ENCODE peak calls at places on chromosomes 4 and X, in six cellular contexts. C is brain microvascular endothelial cell, P is astrocyte of the spinal cord, O is AG09319, T is kidney epithelial cell, Y is AG04450. D is an unnamed sample.

GRCh38 chr4:28702571-28702970 is 1841.9 kb downstream of the STIM2 start:
- DNase-seq in P (peak), C (no peak), T (no peak), O (no peak), Y (no peak), D (no peak)

GRCh38 chr4:17605236-17605635 is 9.2 kb upstream of the MED28 start:
- DNase-seq in T (no peak), Y (no peak), C (no peak), O (no peak), P (no peak), D (no peak)

GRCh38 chrX:16312761-16313623 is 145.7 kb downstream of the MAGEB17 start:
- DNase-seq in C (no peak), Y (no peak), P (no peak), T (no peak), O (no peak), D (no peak)

GRCh38 chr4:73193155-73193554 is 65.4 kb downstream of the ANKRD17 start:
- DNase-seq in O (no peak), P (no peak), T (no peak), C (no peak), Y (no peak), D (no peak)

GRCh38 chr4:43560047-43560446 is 667.5 kb downstream of the GRXCR1 start:
- DNase-seq in T (no peak), C (no peak), P (no peak), O (no peak), Y (no peak), D (no peak)

GRCh38 chr4:98939892-98940298 is 11.0 kb upstream of the EIF4E start:
- DNase-seq in P (peak), C (peak), Y (peak), O (no peak), T (no peak), D (no peak)

GRCh38 chrX:38109042-38109904 is 102.9 kb downstream of the SYTL5 start:
- DNase-seq in O (no peak), T (no peak), C (no peak), Y (no peak), P (no peak), D (no peak)

GRCh38 chr4:77190053-77190452 is 33.0 kb downstream of the CCNG2 start:
- DNase-seq in T (peak), O (no peak), Y (no peak), C (peak), P (no peak), D (no peak)

GRCh38 chrX:45134303-45134702 is 66.4 kb downstream of the DIPK2B start:
- DNase-seq in P (no peak), Y (no peak), C (no peak), T (no peak), O (no peak), D (no peak)

GRCh38 chrX:74613350-74614192 is 853 bp downstream of the RLIM start:
- DNase-seq in T (no peak), O (no peak), P (peak), Y (no peak), C (peak), D (no peak)

GRCh38 chr4:168440442-168441264 is 39.6 kb downstream of the DDX60L start:
- DNase-seq in P (peak), T (peak), Y (no peak), C (peak), O (no peak), D (no peak)

GRCh38 chr4:139603576-139604387 is 47.8 kb upstream of the SETD7 start:
- DNase-seq in C (peak), T (peak), P (peak), Y (no peak), O (no peak), D (no peak)

GRCh38 chr4:143488684-143489083 is 24.8 kb upstream of the SMARCA5 start:
- DNase-seq in O (no peak), T (no peak), Y (no peak), P (no peak), C (no peak), D (no peak)

GRCh38 chr4:153409412-153409811 is 56.7 kb upstream of the TMEM131L start:
- DNase-seq in Y (peak), O (no peak), C (peak), P (peak), T (no peak), D (no peak)

GRCh38 chr4:176601156-176601555 is 191.6 kb downstream of the VEGFC start:
- DNase-seq in T (no peak), C (peak), Y (no peak), O (no peak), P (peak), D (no peak)

GRCh38 chr4:25343671-25344070 is 31.1 kb downstream of the ZCCHC4 start:
- DNase-seq in O (no peak), P (peak), Y (no peak), T (no peak), C (no peak), D (no peak)

GRCh38 chr4:13921805-13922204 is 294.3 kb upstream of the BOD1L1 start:
- DNase-seq in O (no peak), Y (no peak), C (no peak), T (no peak), P (peak), D (no peak)

GRCh38 chrX:101462892-101463291 is 22.4 kb upstream of the ARMCX4 start:
- DNase-seq in P (peak), O (no peak), T (no peak), C (peak), Y (no peak), D (no peak)

GRCh38 chrX:140815868-140816267 is 106.3 kb downstream of the LINC00632 start:
- DNase-seq in P (peak), Y (no peak), O (peak), T (no peak), C (peak), D (no peak)

GRCh38 chrX:1491851-1492349 is 39.2 kb upstream of the ASMTL start:
- DNase-seq in Y (no peak), C (peak), P (no peak), O (no peak), T (no peak), D (peak)

GRCh38 chrX:50333308-50333707 is 128.7 kb downstream of the CCNB3 start:
- DNase-seq in C (no peak), O (no peak), T (no peak), Y (no peak), P (no peak), D (no peak)

GRCh38 chrX:24391843-24392242 is 31.4 kb downstream of the SUPT20HL1 start:
- DNase-seq in C (no peak), O (no peak), P (no peak), T (no peak), Y (no peak), D (no peak)

GRCh38 chrX:33053001-33053400 is 158.3 kb downstream of the DMD start:
- DNase-seq in O (no peak), C (no peak), T (no peak), Y (no peak), P (no peak), D (no peak)

GRCh38 chr4:153809916-153810810 is 21.3 kb upstream of the SFRP2 start:
- DNase-seq in T (no peak), C (no peak), O (no peak), P (no peak), Y (no peak), D (no peak)

GRCh38 chr4:74410272-74410671 is 34.7 kb upstream of the AREG start:
- DNase-seq in C (no peak), Y (no peak), O (no peak), P (peak), T (no peak), D (no peak)

GRCh38 chrX:68694429-68695205 is 47.2 kb downstream of the STARD8 start:
- DNase-seq in Y (no peak), O (no peak), C (no peak), P (no peak), T (no peak), D (no peak)

GRCh38 chrX:100994352-100995281 is 25.1 kb downstream of the ARL13A start:
- DNase-seq in Y (no peak), P (peak), O (no peak), C (peak), T (peak), D (no peak)

GRCh38 chrX:44474410-44474809 is 68.2 kb downstream of the FUNDC1 start:
- DNase-seq in C (no peak), Y (no peak), T (no peak), O (no peak), P (no peak), D (no peak)

GRCh38 chr4:5828005-5828391 is 64.9 kb downstream of the CRMP1 start:
- DNase-seq in O (no peak), Y (no peak), C (no peak), T (no peak), P (no peak), D (no peak)

GRCh38 chrX:54923376-54923775 is 2.8 kb downstream of the TRO start:
- DNase-seq in Y (no peak), O (no peak), P (no peak), T (no peak), C (no peak), D (no peak)

GRCh38 chr4:8402181-8402597 is 38.3 kb downstream of the ACOX3 start:
- DNase-seq in C (no peak), T (no peak), P (no peak), Y (no peak), O (no peak), D (no peak)

GRCh38 chr4:1060646-1061371 is 49.4 kb downstream of the FGFRL1 start:
- DNase-seq in O (no peak), T (no peak), P (no peak), Y (no peak), C (no peak), D (peak)

GRCh38 chr4:4651811-4652609 is 110.2 kb upstream of the STX18 start:
- DNase-seq in C (no peak), O (no peak), Y (no peak), T (no peak), P (peak), D (no peak)

GRCh38 chr4:7759635-7760034 is 180.0 kb downstream of the AFAP1 start:
- DNase-seq in T (no peak), P (no peak), O (no peak), Y (no peak), C (no peak), D (no peak)

GRCh38 chr4:7811536-7812190 is 128.0 kb downstream of the AFAP1 start:
- DNase-seq in T (no peak), P (no peak), C (no peak), O (peak), Y (peak), D (no peak)

DNA sequence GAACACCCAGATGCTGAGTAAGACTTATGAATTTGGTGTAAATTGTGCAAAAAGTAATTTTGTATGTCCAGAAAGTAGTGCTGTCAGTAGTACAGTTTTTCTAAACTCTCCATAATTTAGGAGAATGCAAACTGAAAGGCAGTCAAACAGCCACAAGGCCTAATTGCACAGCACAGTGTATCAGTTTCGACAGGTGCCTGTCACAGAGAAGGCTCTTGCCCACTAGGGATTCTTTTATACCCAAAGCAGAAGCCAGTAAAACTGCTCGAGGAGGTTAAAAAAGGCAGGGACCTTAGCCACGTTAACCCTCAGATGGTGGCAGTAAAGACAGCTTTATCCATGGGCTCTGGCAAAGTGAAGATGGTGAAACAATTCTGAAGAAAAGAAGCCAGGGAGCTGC is 69.4 kb upstream of the GATB start:
- DNase-seq in O (no peak), C (no peak), T (no peak), P (no peak), Y (no peak), D (no peak)
- TF ChIP-seq CTCF in O (no peak), C (no peak), T (no peak), P (no peak), Y (no peak), D (no peak)

DNA sequence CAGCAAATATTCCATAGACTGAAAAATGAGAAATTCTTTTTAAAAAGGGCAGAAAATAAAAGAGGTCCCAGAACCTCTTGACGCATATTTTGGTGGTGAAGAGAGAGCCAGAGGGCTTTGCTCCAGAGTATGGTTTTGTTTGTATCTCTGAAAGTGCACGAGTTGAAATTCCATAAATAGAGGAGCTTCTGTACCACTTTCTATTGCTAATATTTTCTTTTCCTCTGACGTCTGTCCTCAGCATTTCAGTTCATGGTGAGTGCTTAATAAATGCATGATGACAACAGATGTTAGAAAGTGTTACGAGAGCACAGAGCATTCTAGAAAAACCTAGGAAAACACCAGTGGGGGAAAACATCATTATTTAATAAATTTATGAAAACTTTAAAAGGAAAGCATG is 145.6 kb downstream of the AMELX start:
- DNase-seq in O (no peak), T (no peak), P (peak), Y (no peak), C (peak), D (no peak)
- TF ChIP-seq CTCF in O (no peak), T (no peak), P (no peak), Y (no peak), C (no peak), D (no peak)

DNA sequence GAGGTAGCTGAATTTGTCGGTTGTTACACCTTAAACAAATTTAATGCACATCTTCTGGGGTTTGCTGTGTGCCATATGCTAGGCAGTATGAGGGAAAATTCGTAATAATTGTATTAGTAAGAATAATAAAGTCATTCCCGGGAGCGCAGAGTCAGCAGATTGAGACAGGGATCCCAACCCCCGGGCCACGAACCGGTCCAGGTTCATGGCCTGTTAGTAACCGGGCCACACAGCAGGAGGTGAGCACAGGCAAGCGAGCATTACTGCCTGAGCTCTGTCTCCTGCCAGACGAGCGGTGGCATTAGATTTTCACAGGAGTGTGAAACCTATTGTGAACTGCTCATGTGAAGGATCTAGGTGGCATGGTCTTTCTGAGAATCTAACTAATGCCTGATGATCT is 114.9 kb downstream of the PCDH7 start:
- DNase-seq in T (no peak), Y (no peak), P (no peak), C (no peak), O (no peak), D (no peak)
- TF ChIP-seq CTCF in T (no peak), Y (no peak), P (no peak), C (no peak), O (no peak), D (no peak)

GRCh38 chrX:98380556-98380955 is 1496.8 kb downstream of the RPA4 start:
- DNase-seq in Y (no peak), O (no peak), C (no peak), P (no peak), T (no peak), D (no peak)

GRCh38 chrX:98380106-98380505 is 1496.4 kb downstream of the RPA4 start:
- DNase-seq in T (no peak), P (no peak), O (no peak), Y (no peak), C (no peak), D (no peak)

GRCh38 chrX:98379134-98379533 is 1495.4 kb downstream of the RPA4 start:
- DNase-seq in O (no peak), T (no peak), C (no peak), Y (no peak), P (no peak), D (no peak)
- TF ChIP-seq CTCF in O (no peak), T (no peak), C (no peak), Y (no peak), P (no peak), D (no peak)

DNA sequence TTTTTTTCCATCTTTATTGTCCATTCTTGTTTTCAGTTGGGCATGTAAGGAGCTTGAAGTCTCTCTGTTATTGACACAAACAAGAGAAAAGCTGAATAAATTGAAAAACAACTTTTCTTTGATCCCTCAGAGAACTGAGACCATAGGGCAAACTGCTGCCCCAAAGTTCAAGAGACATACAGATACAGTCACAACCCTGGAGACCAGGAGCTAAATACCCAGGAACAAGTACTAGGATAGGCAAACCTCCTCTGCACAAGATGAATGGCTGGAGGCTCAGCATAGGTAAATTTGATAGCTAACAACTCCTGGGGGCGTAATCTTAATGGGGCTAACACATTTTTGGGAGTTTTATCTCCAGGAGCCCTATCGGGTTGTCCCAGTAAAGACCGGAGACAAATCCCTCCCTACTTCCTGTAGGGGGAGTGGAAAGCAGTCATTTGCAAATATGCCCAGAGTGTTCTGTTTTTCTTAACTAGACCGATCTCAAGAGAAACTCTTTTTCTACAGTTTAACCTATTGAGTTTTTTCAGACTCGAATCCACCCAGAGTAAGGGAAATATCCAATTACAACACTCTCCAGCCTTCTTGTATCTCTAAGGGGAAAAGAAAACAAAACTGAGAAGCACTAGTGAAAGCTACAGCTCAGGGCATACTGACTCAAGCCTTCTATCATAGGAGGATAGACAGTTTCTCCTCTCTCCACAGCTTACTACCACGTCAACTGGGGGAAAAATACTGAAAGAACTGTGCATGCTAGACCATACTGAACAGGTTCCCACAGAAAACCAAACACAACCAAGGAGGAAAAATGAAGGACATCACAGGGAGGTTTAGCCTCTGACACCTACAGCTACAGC is 23.1 kb downstream of the MAGEA8 start:
- DNase-seq in O (no peak), P (peak), Y (no peak), T (no peak), C (peak), D (no peak)
- TF ChIP-seq CTCF in O (peak), P (peak), Y (peak), T (peak), C (peak), D (no peak)

GRCh38 chrX:48813605-48814004 is 11.7 kb downstream of the HDAC6 start:
- DNase-seq in T (no peak), C (no peak), O (no peak), P (no peak), Y (no peak), D (no peak)

GRCh38 chrX:48815266-48815665 is 11.0 kb upstream of the ERAS start:
- DNase-seq in C (no peak), P (no peak), T (no peak), Y (no peak), O (no peak), D (no peak)

GRCh38 chrX:48816014-48816810 is 10.1 kb upstream of the ERAS start:
- DNase-seq in P (no peak), O (no peak), T (no peak), Y (no peak), C (no peak), D (no peak)

GRCh38 chrX:48818098-48818497 is 8.2 kb upstream of the ERAS start:
- DNase-seq in Y (no peak), T (no peak), O (no peak), C (no peak), P (no peak), D (no peak)

GRCh38 chrX:48814722-48815121 is 11.6 kb upstream of the ERAS start:
- DNase-seq in O (no peak), Y (no peak), C (no peak), P (no peak), T (no peak), D (no peak)
- TF ChIP-seq CTCF in O (no peak), Y (no peak), C (no peak), P (no peak), T (no peak), D (no peak)

GRCh38 chr4:22434895-22435294 is 81.0 kb downstream of the ADGRA3 start:
- DNase-seq in C (peak), P (peak), Y (peak), O (no peak), T (peak), D (no peak)
- TF ChIP-seq CTCF in C (peak), P (peak), Y (peak), O (peak), T (peak), D (no peak)

D was measured in activated B cell treated with CpG ODN at 0.5 μM for 24 hours.